ENCODE peak calls at places on chromosomes 4 and X, in five cellular contexts. C is bronchial epithelial cell; W is AG09319; V is OCI-LY7; G is activated CD4-positive, alpha-beta T cell treated with anti-CD3 and anti-CD28 coated beads for 48 hours. B is an unnamed sample.

GRCh38 chr4:150976478-150977118 is 38.5 kb downstream of the LRBA start:
- DNase-seq in C (no peak), W (no peak), V (no peak), G (no peak), B (no peak)

GRCh38 chrX:53587795-53588194 is 98.7 kb downstream of the HUWE1 start:
- DNase-seq in C (no peak), W (no peak), V (no peak), G (no peak), B (no peak)

GRCh38 chr4:149203256-149204001 is 612.2 kb downstream of the IQCM start:
- DNase-seq in C (peak), W (peak), V (no peak), G (no peak), B (peak)

GRCh38 chrX:69065451-69065850 is 99.8 kb downstream of the PJA1 start:
- DNase-seq in C (peak), W (no peak), V (no peak), G (no peak), B (no peak)

GRCh38 chr4:54588404-54588803 is 69.4 kb upstream of the KIT start:
- DNase-seq in C (peak), W (no peak), V (no peak), G (no peak), B (no peak)

GRCh38 chr4:7781361-7781760 is 158.3 kb downstream of the AFAP1 start:
- DNase-seq in C (no peak), W (no peak), V (no peak), G (peak), B (no peak)

GRCh38 chrX:16175329-16175728 is 8.0 kb downstream of the MAGEB17 start:
- DNase-seq in C (no peak), W (no peak), V (no peak), G (no peak), B (no peak)

GRCh38 chrX:72609313-72609712 is 36.7 kb upstream of the HDAC8 start:
- DNase-seq in C (peak), W (no peak), V (no peak), G (no peak), B (peak)

GRCh38 chrX:2401590-2402360 is 99.0 kb downstream of the DHRSX start:
- DNase-seq in C (peak), W (no peak), V (no peak), G (no peak), B (no peak)

GRCh38 chr4:54217642-54218486 is 11.2 kb upstream of the PDGFRA start:
- DNase-seq in C (peak), W (peak), V (peak), G (peak), B (peak)

GRCh38 chr4:184265566-184266351 is 48.1 kb upstream of the ENPP6 start:
- DNase-seq in C (no peak), W (no peak), V (no peak), G (no peak), B (peak)

GRCh38 chr4:48129307-48130014 is 4.6 kb downstream of the TXK start:
- DNase-seq in C (no peak), W (no peak), V (no peak), G (peak), B (peak)

GRCh38 chr4:113825272-113825671 is 63.7 kb upstream of the CAMK2D start:
- DNase-seq in C (no peak), W (no peak), V (peak), G (peak), B (no peak)

GRCh38 chrX:147343467-147343866 is 528.9 kb upstream of the CXorf51A start:
- DNase-seq in C (no peak), W (no peak), V (no peak), G (no peak), B (no peak)